ENCODE peak calls at places on chromosomes 2 and 18, in five cellular contexts. One of them, this sample, is unnamed.

GRCh38 chr2:119495948-119496347 is 28.3 kb downstream of the SCTR start:
- DNase-seq in osteocyte: no peak
- DNase-seq in AG10803: no peak
- DNase-seq in GM12865: no peak
- DNase-seq in tibial nerve: no peak
- DNase-seq in this sample: no peak

GRCh38 chr2:119257198-119257597 is 33.6 kb downstream of the STEAP3 start:
- DNase-seq in AG10803: no peak
- DNase-seq in tibial nerve: no peak
- DNase-seq in GM12865: no peak
- DNase-seq in osteocyte: no peak
- DNase-seq in this sample: no peak

GRCh38 chr2:45029215-45029614 is 20.0 kb upstream of the SIX2 start:
- DNase-seq in GM12865: no peak
- DNase-seq in AG10803: peak; percentile 15
- DNase-seq in osteocyte: no peak
- DNase-seq in tibial nerve: no peak
- DNase-seq in this sample: no peak

GRCh38 chr18:33195795-33196194 is 244.7 kb downstream of the CCDC178 start:
- DNase-seq in AG10803: no peak
- DNase-seq in osteocyte: no peak
- DNase-seq in GM12865: no peak
- DNase-seq in tibial nerve: no peak
- DNase-seq in this sample: no peak

GRCh38 chr2:197307933-197308521 is 2.6 kb downstream of the ANKRD44 start:
- DNase-seq in GM12865: peak; percentile 82
- DNase-seq in osteocyte: no peak
- DNase-seq in AG10803: no peak
- DNase-seq in tibial nerve: no peak
- DNase-seq in this sample: no peak

GRCh38 chr2:160401895-160402294 is 91.7 kb downstream of the RBMS1 start:
- DNase-seq in AG10803: no peak
- DNase-seq in tibial nerve: no peak
- DNase-seq in osteocyte: no peak
- DNase-seq in GM12865: no peak
- DNase-seq in this sample: no peak

GRCh38 chr2:219643084-219643473 is 15.6 kb downstream of the SLC4A3 start:
- DNase-seq in GM12865: no peak
- DNase-seq in AG10803: no peak
- DNase-seq in osteocyte: no peak
- DNase-seq in tibial nerve: no peak
- DNase-seq in this sample: no peak

GRCh38 chr2:191637182-191638078 is 40.5 kb upstream of the NABP1 start:
- DNase-seq in GM12865: peak; percentile 48
- DNase-seq in osteocyte: no peak
- DNase-seq in AG10803: peak; percentile 73
- DNase-seq in tibial nerve: no peak
- DNase-seq in this sample: no peak

GRCh38 chr2:232697807-232698110 is 628 bp downstream of the GIGYF2 start:
- DNase-seq in AG10803: no peak
- DNase-seq in tibial nerve: no peak
- DNase-seq in GM12865: peak; percentile 46
- DNase-seq in osteocyte: no peak
- DNase-seq in this sample: no peak

DNA sequence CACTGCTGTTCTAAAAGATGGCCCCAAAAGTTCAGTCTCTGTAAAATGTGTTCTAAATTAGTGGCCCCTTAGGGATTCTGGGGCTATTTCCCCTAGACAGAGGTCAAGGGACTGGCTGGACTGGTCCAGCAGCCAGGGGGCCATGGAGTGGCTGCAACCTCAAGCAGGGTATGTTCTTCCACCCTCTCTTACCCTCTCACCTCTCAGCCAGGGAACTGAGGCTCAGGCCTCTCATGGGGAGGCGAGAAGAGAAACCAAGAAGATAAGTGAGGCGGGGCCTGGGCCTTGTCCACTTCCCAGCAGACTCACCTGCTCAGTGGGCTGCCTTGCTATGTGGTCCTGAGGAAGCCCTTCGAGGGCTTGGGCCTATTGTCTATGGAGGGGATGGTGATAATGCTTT is 339.7 kb downstream of the MYCN start:
- DNase-seq in tibial nerve: no peak
- DNase-seq in AG10803: no peak
- DNase-seq in GM12865: no peak
- DNase-seq in osteocyte: no peak
- DNase-seq in this sample: no peak
- TF ChIP-seq CTCF in tibial nerve: no peak
- TF ChIP-seq CTCF in AG10803: no peak
- TF ChIP-seq CTCF in GM12865: no peak
- TF ChIP-seq CTCF in osteocyte: no peak
- TF ChIP-seq CTCF in this sample: no peak

DNA sequence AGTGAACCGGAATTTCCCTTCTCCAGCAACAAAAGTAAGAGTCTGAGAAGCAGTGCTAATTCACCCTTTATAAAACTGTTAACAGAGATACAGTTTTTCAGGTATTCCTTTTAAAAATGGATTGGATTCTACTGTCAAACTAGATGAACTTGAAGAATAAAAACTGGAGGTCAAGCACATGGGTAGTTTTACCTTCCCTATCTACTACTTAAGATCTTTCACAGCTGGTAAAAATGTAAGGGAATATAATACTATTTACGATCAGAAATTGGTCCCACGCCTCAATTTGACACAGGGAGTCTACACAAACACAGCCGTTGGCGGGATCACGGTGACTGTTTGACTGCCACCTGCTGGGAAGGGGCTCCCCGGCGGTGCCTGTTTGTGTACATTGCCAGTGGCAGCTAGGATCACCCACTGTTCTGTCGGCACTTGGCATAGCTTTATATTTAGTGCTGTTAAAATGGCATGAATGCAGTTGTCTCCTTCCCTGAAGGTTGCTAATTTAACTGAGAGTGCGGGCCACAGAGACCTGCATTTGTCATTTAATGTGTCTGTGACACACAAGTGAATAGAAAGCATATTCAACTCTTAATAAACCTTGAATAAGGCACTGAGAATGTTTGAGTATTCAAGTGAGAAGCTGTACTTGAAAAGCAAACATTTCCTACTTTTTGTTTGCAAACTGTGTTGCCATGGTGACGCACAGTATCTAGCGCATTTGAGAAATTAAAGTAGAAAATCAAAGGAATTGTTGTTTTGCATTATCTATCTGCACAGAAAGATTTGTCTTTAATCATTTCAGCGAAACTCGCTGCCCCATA is 59.6 kb downstream of the ABCG8 start:
- DNase-seq in AG10803: no peak
- DNase-seq in tibial nerve: no peak
- DNase-seq in GM12865: no peak
- DNase-seq in osteocyte: peak; percentile 87
- DNase-seq in this sample: peak; percentile 79
- TF ChIP-seq CTCF in AG10803: peak; percentile 10
- TF ChIP-seq CTCF in tibial nerve: no peak
- TF ChIP-seq CTCF in GM12865: no peak
- TF ChIP-seq CTCF in osteocyte: peak; percentile 46
- TF ChIP-seq CTCF in this sample: peak; percentile 26

DNA sequence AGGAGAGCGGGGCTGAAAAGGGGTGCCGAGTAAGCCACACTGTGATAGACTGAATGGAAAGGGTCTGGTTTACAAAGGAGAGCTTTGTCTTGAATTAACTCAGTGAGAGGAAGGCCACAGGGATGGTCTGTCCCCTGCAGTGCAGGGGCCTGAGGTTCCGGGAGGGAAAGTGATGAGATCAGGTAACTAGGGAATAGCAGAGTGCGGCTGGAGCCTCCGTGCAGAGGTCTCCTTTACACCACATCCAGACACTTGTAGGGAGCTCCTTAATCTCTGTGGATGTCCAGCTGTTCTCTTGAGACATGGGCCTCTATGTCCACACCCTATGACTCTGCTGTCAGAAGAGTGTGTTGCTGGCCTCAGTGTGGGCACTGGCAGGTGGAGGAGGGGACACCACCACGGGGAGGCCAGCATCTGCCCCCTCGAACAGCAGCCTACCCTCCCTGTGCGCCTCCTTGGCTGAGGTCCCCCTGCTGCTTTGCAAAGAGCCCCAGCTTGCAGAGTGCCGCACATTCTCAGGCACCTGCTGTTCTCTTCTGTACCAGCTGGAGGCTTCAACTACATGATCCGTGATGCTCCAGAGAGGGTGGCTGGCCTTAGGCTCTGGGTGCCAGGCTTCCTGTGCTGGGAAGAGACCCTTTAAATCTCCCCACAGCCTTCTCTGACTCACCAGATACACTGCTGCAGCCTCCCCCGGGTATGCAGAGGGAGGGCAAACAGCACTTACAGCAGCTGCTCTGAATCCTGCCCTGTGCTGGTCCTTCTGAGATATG is 25.9 kb downstream of the ENOSF1 start:
- DNase-seq in GM12865: no peak
- DNase-seq in osteocyte: no peak
- DNase-seq in AG10803: no peak
- DNase-seq in tibial nerve: no peak
- DNase-seq in this sample: no peak
- TF ChIP-seq CTCF in GM12865: no peak
- TF ChIP-seq CTCF in osteocyte: no peak
- TF ChIP-seq CTCF in AG10803: no peak
- TF ChIP-seq CTCF in tibial nerve: no peak
- TF ChIP-seq CTCF in this sample: no peak

GRCh38 chr2:171089489-171089888 is 71.2 kb downstream of the TLK1 start:
- DNase-seq in GM12865: no peak
- DNase-seq in tibial nerve: no peak
- DNase-seq in AG10803: no peak
- DNase-seq in osteocyte: no peak
- DNase-seq in this sample: no peak

GRCh38 chr2:171084128-171084527 is 76.6 kb downstream of the TLK1 start:
- DNase-seq in osteocyte: no peak
- DNase-seq in GM12865: peak; percentile 26
- DNase-seq in AG10803: no peak
- DNase-seq in tibial nerve: no peak
- DNase-seq in this sample: no peak

GRCh38 chr2:171086352-171087290 is 74.1 kb downstream of the TLK1 start:
- DNase-seq in tibial nerve: peak; percentile 30
- DNase-seq in AG10803: peak; percentile 43
- DNase-seq in GM12865: peak; percentile 41
- DNase-seq in osteocyte: no peak
- DNase-seq in this sample: peak; percentile 77

GRCh38 chr2:171088057-171088834 is 72.4 kb downstream of the TLK1 start:
- DNase-seq in AG10803: no peak
- DNase-seq in GM12865: no peak
- DNase-seq in osteocyte: no peak
- DNase-seq in tibial nerve: no peak
- DNase-seq in this sample: no peak

DNA sequence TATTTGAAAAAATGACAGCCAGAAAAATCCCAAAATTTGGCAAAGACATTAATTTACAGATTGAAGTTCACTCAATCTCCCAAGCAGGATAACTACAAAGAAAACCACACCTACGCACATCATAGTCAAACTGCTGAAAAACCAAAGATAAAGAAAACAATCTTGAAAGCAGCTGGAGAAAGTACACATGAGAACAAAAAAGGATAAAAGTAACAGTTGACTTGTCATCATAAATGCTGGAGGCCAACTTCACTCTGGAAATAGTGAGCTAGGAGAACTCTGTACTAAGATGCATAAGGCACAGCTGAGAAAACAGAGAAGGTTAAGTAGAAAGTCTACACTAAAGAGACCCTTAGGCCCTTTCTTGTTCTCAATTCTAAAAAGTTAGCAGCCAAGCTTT is 73.1 kb downstream of the TLK1 start:
- DNase-seq in GM12865: no peak
- DNase-seq in tibial nerve: no peak
- DNase-seq in AG10803: no peak
- DNase-seq in osteocyte: no peak
- DNase-seq in this sample: no peak
- TF ChIP-seq CTCF in GM12865: no peak
- TF ChIP-seq CTCF in tibial nerve: no peak
- TF ChIP-seq CTCF in AG10803: no peak
- TF ChIP-seq CTCF in osteocyte: no peak
- TF ChIP-seq CTCF in this sample: no peak

GRCh38 chr2:208268553-208268952 is 2.5 kb downstream of the PIKFYVE start:
- DNase-seq in tibial nerve: no peak
- DNase-seq in AG10803: no peak
- DNase-seq in osteocyte: no peak
- DNase-seq in GM12865: no peak
- DNase-seq in this sample: no peak

GRCh38 chr2:208265371-208265806 is 666 bp upstream of the PIKFYVE start:
- DNase-seq in GM12865: peak; percentile 76
- DNase-seq in osteocyte: no peak
- DNase-seq in tibial nerve: no peak
- DNase-seq in AG10803: peak; percentile 21
- DNase-seq in this sample: peak; percentile 75

GRCh38 chr2:208266641-208267335 is 733 bp downstream of the PIKFYVE start:
- DNase-seq in osteocyte: no peak
- DNase-seq in GM12865: no peak
- DNase-seq in AG10803: peak; percentile 18
- DNase-seq in tibial nerve: no peak
- DNase-seq in this sample: no peak

GRCh38 chr2:208265807-208266640 is at the start of gene PIKFYVE:
- DNase-seq in GM12865: peak; percentile 98
- DNase-seq in osteocyte: peak; percentile 96
- DNase-seq in AG10803: peak; percentile 98
- DNase-seq in tibial nerve: peak; percentile 94
- DNase-seq in this sample: peak; percentile 98

DNA sequence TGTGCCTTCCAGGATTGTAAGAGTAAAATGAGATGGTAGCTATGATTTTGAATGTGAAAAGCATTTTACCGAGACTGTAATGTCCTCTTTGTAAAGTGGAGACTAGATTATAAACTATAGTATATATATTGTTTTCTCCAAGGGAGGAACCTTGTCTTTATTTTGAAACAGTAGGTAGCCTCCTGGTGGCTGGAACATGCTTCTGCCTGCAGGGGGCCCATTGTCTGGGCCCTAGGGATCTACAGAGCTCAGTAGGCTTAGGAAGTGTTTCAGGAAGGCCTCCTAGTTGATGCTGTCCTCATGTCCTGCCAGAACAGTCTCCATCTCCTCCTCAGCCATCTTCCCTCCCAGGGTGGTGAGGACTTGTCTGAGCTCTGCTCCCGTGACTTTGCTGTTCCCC is 3.0 kb downstream of the PIKFYVE start:
- DNase-seq in tibial nerve: no peak
- DNase-seq in osteocyte: no peak
- DNase-seq in AG10803: no peak
- DNase-seq in GM12865: no peak
- DNase-seq in this sample: no peak
- TF ChIP-seq CTCF in tibial nerve: no peak
- TF ChIP-seq CTCF in osteocyte: no peak
- TF ChIP-seq CTCF in AG10803: no peak
- TF ChIP-seq CTCF in GM12865: no peak
- TF ChIP-seq CTCF in this sample: no peak

GRCh38 chr2:146461068-146461467 is 1383.8 kb upstream of the ACVR2A start:
- DNase-seq in osteocyte: no peak
- DNase-seq in GM12865: no peak
- DNase-seq in AG10803: no peak
- DNase-seq in tibial nerve: no peak
- DNase-seq in this sample: no peak
- TF ChIP-seq CTCF in osteocyte: no peak
- TF ChIP-seq CTCF in GM12865: no peak
- TF ChIP-seq CTCF in AG10803: no peak
- TF ChIP-seq CTCF in tibial nerve: no peak
- TF ChIP-seq CTCF in this sample: no peak